ENCODE peak calls at places on chromosomes 3 and 15, in five cellular contexts. T is astrocyte of the spinal cord, O is WTC11, K is LoVo, D is ELR. J is an unnamed sample.

GRCh38 chr15:28191832-28192231 is 92.7 kb upstream of the OCA2 start:
- DNase-seq in T (peak), O (peak), K (no peak), D (no peak), J (peak)

GRCh38 chr3:9976736-9977709 is 9.6 kb downstream of the EMC3 start:
- DNase-seq in T (peak), O (no peak), K (peak), D (peak), J (peak)

GRCh38 chr15:58932791-58933310 is 628 bp downstream of the SLTM start:
- DNase-seq in T (peak), O (no peak), K (no peak), D (peak), J (peak)

GRCh38 chr3:134075568-134075825 is 45.8 kb upstream of the SLCO2A1 start:
- DNase-seq in T (no peak), O (no peak), K (no peak), D (no peak), J (no peak)

GRCh38 chr3:7669641-7670040 is 808.7 kb downstream of the GRM7 start:
- DNase-seq in T (no peak), O (no peak), K (no peak), D (no peak), J (no peak)

GRCh38 chr3:74532446-74532845 is 82.0 kb downstream of the CNTN3 start:
- DNase-seq in T (peak), O (no peak), K (no peak), D (peak), J (no peak)

GRCh38 chr15:85725019-85725418 is 69.7 kb downstream of the KLHL25 start:
- DNase-seq in T (peak), O (no peak), K (no peak), D (no peak), J (no peak)

GRCh38 chr3:173690542-173690941 is 293.0 kb downstream of the NLGN1 start:
- DNase-seq in T (peak), O (no peak), K (no peak), D (peak), J (no peak)

GRCh38 chr3:49025005-49025792 is 3.3 kb downstream of the NDUFAF3 start:
- DNase-seq in T (no peak), O (no peak), K (no peak), D (no peak), J (peak)

GRCh38 chr15:95492388-95493070 is 838.0 kb upstream of the NR2F2 start:
- DNase-seq in T (no peak), O (no peak), K (no peak), D (no peak), J (peak)

GRCh38 chr3:163890661-163891060 is 1187.6 kb downstream of the SI start:
- DNase-seq in T (no peak), O (peak), K (no peak), D (no peak), J (no peak)